ENCODE peak calls at places on chromosomes 4 and X, in four cellular contexts. One of them, this sample, is unnamed.

GRCh38 chr4:186621959-186622553 is 66.7 kb upstream of the MTNR1A start:
- DNase-seq in GM23338: no peak
- DNase-seq in stimulated activated CD4-positive, alpha-beta T cell treated with anti-CD3 and anti-CD28 coated beads, Interleukin-4, amount 100 ng/mL, for 4 hours: no peak
- DNase-seq in AG04450: peak
- DNase-seq in this sample: no peak

GRCh38 chrX:115939636-115940160 is 230.8 kb upstream of the AGTR2 start:
- DNase-seq in GM23338: no peak
- DNase-seq in stimulated activated CD4-positive, alpha-beta T cell treated with anti-CD3 and anti-CD28 coated beads, Interleukin-4, amount 100 ng/mL, for 4 hours: no peak
- DNase-seq in AG04450: no peak
- DNase-seq in this sample: no peak

GRCh38 chrX:397575-397974 is 10.9 kb upstream of the PPP2R3B start:
- DNase-seq in GM23338: peak
- DNase-seq in stimulated activated CD4-positive, alpha-beta T cell treated with anti-CD3 and anti-CD28 coated beads, Interleukin-4, amount 100 ng/mL, for 4 hours: no peak
- DNase-seq in AG04450: no peak
- DNase-seq in this sample: no peak

GRCh38 chrX:40146471-40147398 is 49.0 kb upstream of the BCOR start:
- DNase-seq in GM23338: peak
- DNase-seq in stimulated activated CD4-positive, alpha-beta T cell treated with anti-CD3 and anti-CD28 coated beads, Interleukin-4, amount 100 ng/mL, for 4 hours: peak
- DNase-seq in AG04450: no peak
- DNase-seq in this sample: no peak

GRCh38 chr4:117400039-117400835 is 314.9 kb upstream of the TRAM1L1 start:
- DNase-seq in GM23338: no peak
- DNase-seq in stimulated activated CD4-positive, alpha-beta T cell treated with anti-CD3 and anti-CD28 coated beads, Interleukin-4, amount 100 ng/mL, for 4 hours: no peak
- DNase-seq in AG04450: peak
- DNase-seq in this sample: no peak

GRCh38 chrX:22691966-22692565 is 307.7 kb upstream of the DDX53 start:
- DNase-seq in GM23338: no peak
- DNase-seq in stimulated activated CD4-positive, alpha-beta T cell treated with anti-CD3 and anti-CD28 coated beads, Interleukin-4, amount 100 ng/mL, for 4 hours: no peak
- DNase-seq in AG04450: no peak
- DNase-seq in this sample: no peak

GRCh38 chrX:2463973-2464676 is 36.7 kb downstream of the DHRSX start:
- DNase-seq in GM23338: peak
- DNase-seq in stimulated activated CD4-positive, alpha-beta T cell treated with anti-CD3 and anti-CD28 coated beads, Interleukin-4, amount 100 ng/mL, for 4 hours: no peak
- DNase-seq in AG04450: peak
- DNase-seq in this sample: peak

GRCh38 chr4:114464873-114465272 is 133.7 kb upstream of the UGT8 start:
- DNase-seq in GM23338: no peak
- DNase-seq in stimulated activated CD4-positive, alpha-beta T cell treated with anti-CD3 and anti-CD28 coated beads, Interleukin-4, amount 100 ng/mL, for 4 hours: no peak
- DNase-seq in AG04450: no peak
- DNase-seq in this sample: no peak

GRCh38 chr4:40322853-40323252 is 12.3 kb upstream of the CHRNA9 start:
- DNase-seq in GM23338: no peak
- DNase-seq in stimulated activated CD4-positive, alpha-beta T cell treated with anti-CD3 and anti-CD28 coated beads, Interleukin-4, amount 100 ng/mL, for 4 hours: no peak
- DNase-seq in AG04450: no peak
- DNase-seq in this sample: no peak

GRCh38 chrX:77595848-77596247 is 148.7 kb downstream of the FGF16 start:
- DNase-seq in GM23338: no peak
- DNase-seq in stimulated activated CD4-positive, alpha-beta T cell treated with anti-CD3 and anti-CD28 coated beads, Interleukin-4, amount 100 ng/mL, for 4 hours: no peak
- DNase-seq in AG04450: no peak
- DNase-seq in this sample: no peak

GRCh38 chrX:56947695-56948094 is 47.6 kb downstream of the SPIN3 start:
- DNase-seq in GM23338: no peak
- DNase-seq in stimulated activated CD4-positive, alpha-beta T cell treated with anti-CD3 and anti-CD28 coated beads, Interleukin-4, amount 100 ng/mL, for 4 hours: no peak
- DNase-seq in AG04450: no peak
- DNase-seq in this sample: no peak

This sample was measured in D341Med.